ENCODE peak calls at places on chromosomes 3 and 15, in ten cellular contexts. K is left lung, U is endothelial cell, T is brain microvascular endothelial cell, D is astrocyte of the spinal cord, F is NB4, X is cardiac fibroblast, G is gastrocnemius medialis, W is IMR-90, L is B cell. M is an unnamed sample.
A peak's percentile ranks its signal among the peaks of the same experiment; 100 is the strongest.

GRCh38 chr15:80780416-80781221 is 1.4 kb downstream of the CEMIP start:
- DNase-seq in W (peak; percentile 62), F (no peak), D (peak; percentile 65), X (peak; percentile 68), G (no peak), L (no peak), K (peak; percentile 52), T (peak; percentile 28), U (peak; percentile 87), M (peak; percentile 78)

GRCh38 chr3:40725026-40725425 is 200.3 kb downstream of the ZNF621 start:
- DNase-seq in G (no peak), D (no peak), L (no peak), K (no peak), W (no peak), T (no peak), U (no peak), X (no peak), F (no peak), M (no peak)

GRCh38 chr15:25469377-25469776 is 30.6 kb upstream of the UBE3A start:
- DNase-seq in T (no peak), L (no peak), X (peak; percentile 11), K (no peak), F (no peak), U (no peak), D (no peak), W (no peak), G (peak; percentile 17), M (no peak)

GRCh38 chr3:13477946-13478345 is 2.2 kb upstream of the HDAC11 start:
- DNase-seq in T (no peak), D (no peak), F (no peak), U (no peak), L (no peak), X (no peak), K (no peak), W (no peak), G (no peak), M (no peak)

GRCh38 chr3:129708328-129708861 is 101.9 kb upstream of the PLXND1 start:
- DNase-seq in L (no peak), K (no peak), W (no peak), D (no peak), F (no peak), T (no peak), U (no peak), G (no peak), X (no peak), M (no peak)

GRCh38 chr3:12965999-12966846 is 107.0 kb downstream of the IQSEC1 start:
- DNase-seq in W (no peak), D (no peak), K (no peak), T (no peak), L (no peak), U (no peak), F (no peak), G (no peak), X (no peak), M (no peak)

GRCh38 chr3:151404316-151404715 is 19.8 kb upstream of the P2RY12 start:
- DNase-seq in X (peak; percentile 39), W (peak; percentile 72), D (peak; percentile 73), T (no peak), K (no peak), L (no peak), U (no peak), G (no peak), F (peak; percentile 45), M (no peak)

GRCh38 chr3:106119691-106120090 is 250.9 kb upstream of the CBLB start:
- DNase-seq in D (no peak), U (no peak), L (peak; percentile 43), X (peak; percentile 78), T (peak; percentile 73), K (no peak), W (peak; percentile 63), G (no peak), F (no peak), M (no peak)

DNA sequence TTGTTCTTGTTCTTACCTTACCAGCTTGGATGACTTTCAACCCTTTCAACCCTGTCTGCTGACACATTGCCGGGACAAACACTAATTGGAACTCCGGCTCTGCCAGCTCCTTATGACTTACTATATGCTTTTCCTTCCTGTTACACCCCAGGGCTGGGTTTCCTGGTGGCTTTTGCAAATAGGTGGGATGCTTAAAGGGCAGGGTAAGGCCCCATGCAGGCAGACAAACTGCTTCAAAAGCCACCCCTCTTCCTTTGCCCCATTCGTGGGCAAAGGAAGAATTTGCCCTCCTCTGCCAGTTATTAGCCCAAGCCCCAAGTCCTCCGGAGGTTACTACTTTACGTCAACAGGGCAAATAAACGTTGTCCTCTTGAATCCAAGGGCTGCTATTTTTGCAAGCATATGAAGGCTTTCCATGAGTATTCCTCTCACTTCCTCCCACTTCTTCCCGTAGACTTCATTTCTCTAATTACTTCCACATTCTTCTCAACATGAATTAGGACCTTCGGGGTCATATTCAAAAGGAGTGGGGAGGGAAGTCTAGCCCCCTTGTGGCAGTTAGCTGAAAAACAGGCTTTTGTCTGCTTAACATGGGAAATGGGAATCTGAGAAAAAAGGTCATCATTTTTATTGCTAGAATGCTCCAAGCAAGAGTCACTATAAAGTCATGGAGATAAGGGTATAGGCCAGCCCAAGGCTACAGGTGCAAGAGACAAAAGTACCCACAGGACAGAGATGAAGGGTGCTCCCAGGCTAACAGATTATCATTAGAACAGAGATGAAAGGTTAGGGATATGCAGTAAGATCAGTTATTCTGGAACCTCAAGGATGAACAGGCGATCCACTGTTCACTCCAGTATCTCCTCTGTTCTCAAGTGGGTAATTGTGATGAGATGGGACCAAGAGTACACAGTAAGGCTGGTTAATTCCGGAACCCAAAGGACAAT is 56.3 kb upstream of the FSTL1 start:
- DNase-seq in G (no peak), W (peak; percentile 60), X (peak; percentile 73), D (peak; percentile 61), F (peak; percentile 44), K (peak; percentile 37), T (peak; percentile 53), U (peak; percentile 35), L (no peak), M (no peak)
- TF ChIP-seq CTCF in G (peak; percentile 43), W (peak; percentile 64), X (peak; percentile 78), D (peak; percentile 78), F (peak; percentile 69), K (peak; percentile 63), T (peak; percentile 81), U (peak; percentile 74), L (peak; percentile 65), M (peak; percentile 67)

DNA sequence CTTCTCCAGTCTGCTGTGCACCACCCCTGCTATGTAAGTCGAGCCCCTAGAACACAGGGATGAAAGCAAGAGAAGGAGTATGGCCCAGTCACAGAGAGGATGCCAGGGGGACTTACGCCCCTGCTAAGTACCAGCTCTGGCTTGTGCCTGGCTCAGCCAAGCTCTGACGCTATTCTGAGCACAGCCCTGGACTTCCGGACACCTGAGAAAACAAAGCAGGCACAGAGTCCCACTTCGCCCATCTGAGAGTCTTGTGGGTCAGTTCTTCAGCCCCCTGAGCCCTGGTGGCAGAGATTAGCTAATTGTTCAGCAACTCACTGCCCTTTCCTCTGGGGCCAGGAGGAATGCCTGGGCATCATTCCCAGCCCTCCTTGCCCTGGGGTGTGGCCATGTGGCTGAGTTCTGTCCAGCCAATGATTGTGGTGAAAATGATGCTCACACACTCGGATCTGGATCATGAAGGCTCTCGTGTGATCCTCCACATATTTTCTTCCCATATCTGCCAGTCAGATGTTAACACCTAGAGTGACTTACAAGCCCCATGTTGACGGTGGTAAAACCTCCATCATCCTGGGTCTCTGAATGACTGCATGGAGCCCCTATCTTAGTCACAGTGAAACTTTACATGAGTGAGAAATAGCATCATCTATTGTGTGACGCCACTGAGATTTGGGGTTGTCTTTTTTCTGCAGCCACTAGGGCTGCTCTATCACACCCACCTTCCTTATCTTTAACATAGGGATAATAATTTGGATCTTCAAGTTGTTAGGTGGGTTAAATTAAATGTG is 105.7 kb downstream of the TPRA1 start:
- DNase-seq in G (no peak), U (peak; percentile 1), F (no peak), W (no peak), X (peak; percentile 13), K (peak; percentile 9), L (no peak), T (no peak), D (no peak), M (no peak)
- TF ChIP-seq CTCF in G (no peak), U (no peak), F (no peak), W (no peak), X (no peak), K (no peak), L (no peak), T (no peak), D (no peak), M (no peak)

DNA sequence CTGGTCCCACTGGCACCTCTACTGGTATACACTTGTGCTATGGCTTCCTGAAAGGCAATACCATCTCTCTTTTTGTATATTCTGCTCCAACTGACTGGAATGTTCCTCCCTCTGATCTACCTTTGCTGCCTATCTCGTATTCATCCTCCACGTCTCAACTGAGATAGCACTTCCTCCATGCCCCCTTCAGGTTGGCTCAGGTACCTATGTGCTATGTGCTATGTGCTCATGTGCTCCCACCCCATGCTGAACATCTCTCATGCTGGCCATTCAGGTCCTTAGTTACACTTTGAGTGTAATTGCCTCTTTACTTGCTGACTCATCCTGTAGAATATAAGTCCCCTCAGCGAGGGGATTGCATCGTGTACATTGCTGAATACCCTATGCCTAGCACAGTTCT is 156.9 kb downstream of the SOX2 start:
- DNase-seq in X (no peak), L (no peak), W (no peak), F (no peak), K (no peak), U (no peak), G (no peak), T (no peak), D (no peak), M (no peak)
- TF ChIP-seq CTCF in X (no peak), L (no peak), W (no peak), F (no peak), K (no peak), U (no peak), G (no peak), T (no peak), D (no peak), M (no peak)

GRCh38 chr3:49460188-49460885 is 9.7 kb upstream of the DAG1 start:
- DNase-seq in F (no peak), K (no peak), T (no peak), X (no peak), U (no peak), G (no peak), L (no peak), D (no peak), W (no peak), M (no peak)

GRCh38 chr3:49454898-49455681 is 15.0 kb upstream of the DAG1 start:
- DNase-seq in W (no peak), U (peak; percentile 25), X (no peak), L (no peak), K (no peak), D (no peak), G (no peak), F (no peak), T (no peak), M (no peak)

GRCh38 chr3:49456417-49456816 is 13.7 kb upstream of the DAG1 start:
- DNase-seq in W (peak; percentile 31), G (no peak), D (no peak), F (no peak), X (peak; percentile 33), U (no peak), T (peak; percentile 18), L (no peak), K (no peak), M (no peak)

GRCh38 chr3:49453621-49454315 is 16.3 kb upstream of the DAG1 start:
- DNase-seq in L (no peak), D (no peak), W (no peak), T (no peak), G (no peak), U (no peak), K (no peak), X (no peak), F (no peak), M (no peak)

DNA sequence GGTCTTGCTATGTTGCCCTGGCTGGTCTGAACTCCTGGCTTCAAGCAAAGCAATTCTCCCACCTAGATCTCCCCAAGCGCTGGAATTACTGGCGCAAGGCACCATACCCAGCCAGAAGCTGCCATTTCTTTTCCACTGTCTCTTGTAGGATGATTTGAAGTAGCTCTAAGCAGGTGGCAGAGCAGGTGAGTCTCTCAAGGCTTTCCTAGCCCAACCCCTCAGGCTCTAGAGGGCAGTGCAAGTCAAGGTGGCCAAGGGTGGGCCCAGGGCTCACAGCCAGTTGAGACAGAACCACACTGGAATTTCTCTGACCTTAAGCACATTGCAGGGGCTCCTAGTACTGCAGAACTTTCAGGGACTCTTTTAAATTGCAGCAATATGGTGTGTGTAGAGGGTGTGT is 15.6 kb upstream of the DAG1 start:
- DNase-seq in U (no peak), K (no peak), T (no peak), G (no peak), D (no peak), F (no peak), X (peak; percentile 38), W (no peak), L (no peak), M (no peak)
- TF ChIP-seq CTCF in U (no peak), K (no peak), T (peak; percentile 28), G (peak; percentile 29), D (no peak), F (peak; percentile 13), X (no peak), W (no peak), L (no peak), M (no peak)

M was measured in mesothelial cell of epicardium.